ENCODE peak calls at places on chromosomes 5 and 9, in eight cellular contexts. N is OCI-LY7, J is GM23338, B is MM.1S, G is hepatocyte, K is SK-N-SH, S is HCT116, R is PC-3. Q is an unnamed sample.

GRCh38 chr9:37198034-37198718 is 77.8 kb downstream of the ZCCHC7 start:
- DNase-seq in G (no peak), R (no peak), J (no peak), S (no peak), N (no peak), K (no peak), B (no peak), Q (no peak)

GRCh38 chr5:154568597-154568996 is 90.6 kb upstream of the HAND1 start:
- DNase-seq in R (no peak), N (no peak), S (no peak), B (no peak), J (no peak), G (no peak), K (peak), Q (no peak)

GRCh38 chr5:10885026-10885425 is 124.0 kb upstream of the DAP start:
- DNase-seq in G (no peak), R (peak), N (no peak), K (no peak), S (no peak), B (no peak), J (no peak), Q (peak)

GRCh38 chr5:163915481-163915961 is 410.1 kb downstream of the MAT2B start:
- DNase-seq in R (peak), N (peak), J (peak), S (no peak), K (no peak), G (peak), B (peak), Q (no peak)

GRCh38 chr5:134088291-134088690 is 26.2 kb upstream of the TCF7 start:
- DNase-seq in R (no peak), G (no peak), N (no peak), J (no peak), B (no peak), K (no peak), S (no peak), Q (peak)

GRCh38 chr5:35047785-35048404 is at the start of gene AGXT2:
- DNase-seq in K (no peak), G (no peak), B (no peak), J (no peak), S (no peak), R (no peak), N (no peak), Q (no peak)

GRCh38 chr5:95081500-95082355 is 203.2 kb downstream of the MCTP1 start:
- DNase-seq in J (peak), K (no peak), S (no peak), G (peak), B (peak), R (peak), N (no peak), Q (peak)

GRCh38 chr5:169281625-169282024 is 19.3 kb downstream of the SLIT3 start:
- DNase-seq in J (no peak), S (no peak), R (no peak), B (no peak), G (no peak), K (peak), N (no peak), Q (no peak)

GRCh38 chr5:38468978-38469706 is 87.3 kb downstream of the LIFR start:
- DNase-seq in B (no peak), N (no peak), K (no peak), R (no peak), G (no peak), J (no peak), S (no peak), Q (no peak)

GRCh38 chr5:143001764-143002351 is 231.7 kb downstream of the ARHGAP26 start:
- DNase-seq in N (peak), J (peak), S (no peak), G (no peak), R (peak), K (no peak), B (no peak), Q (peak)

GRCh38 chr9:35867538-35867937 is 2.7 kb downstream of the OR13J1 start:
- DNase-seq in J (no peak), K (no peak), R (no peak), S (no peak), G (no peak), N (no peak), B (no peak), Q (no peak)

GRCh38 chr9:128323786-128324185 is 1.1 kb downstream of the COQ4 start:
- DNase-seq in J (no peak), N (no peak), S (no peak), B (no peak), R (no peak), K (no peak), G (no peak), Q (no peak)

GRCh38 chr9:136599811-136600660 is 54.2 kb upstream of the NOTCH1 start:
- DNase-seq in N (no peak), R (no peak), G (no peak), K (no peak), J (no peak), B (no peak), S (no peak), Q (no peak)

GRCh38 chr5:64790210-64790609 is 21.5 kb downstream of the CWC27 start:
- DNase-seq in N (no peak), G (no peak), B (no peak), J (no peak), K (no peak), S (no peak), R (peak), Q (peak)

GRCh38 chr9:89720721-89721660 is 116.2 kb downstream of the GADD45G start:
- DNase-seq in N (no peak), S (no peak), B (no peak), G (peak), R (no peak), K (no peak), J (no peak), Q (no peak)

GRCh38 chr5:140125637-140126036 is at the start of gene IGIP:
- DNase-seq in R (no peak), J (no peak), S (no peak), N (no peak), B (no peak), K (no peak), G (no peak), Q (no peak)

GRCh38 chr5:129541648-129542251 is 81.7 kb downstream of the ADAMTS19 start:
- DNase-seq in G (no peak), B (peak), N (peak), R (peak), J (peak), K (no peak), S (peak), Q (no peak)

GRCh38 chr5:93099902-93100347 is 481.1 kb downstream of the NR2F1-AS1 start:
- DNase-seq in B (no peak), J (no peak), S (no peak), N (no peak), K (no peak), G (no peak), R (peak), Q (peak)

GRCh38 chr9:113343732-113344231 is 3.7 kb upstream of the WDR31 start:
- DNase-seq in B (peak), S (no peak), K (peak), R (no peak), J (no peak), G (peak), N (no peak), Q (peak)

GRCh38 chr5:79935992-79936643 is 54.9 kb downstream of the MTX3 start:
- DNase-seq in B (no peak), R (no peak), G (peak), N (no peak), J (no peak), K (no peak), S (no peak), Q (peak)

GRCh38 chr5:11851402-11851801 is 52.8 kb downstream of the CTNND2 start:
- DNase-seq in R (peak), J (no peak), K (no peak), B (no peak), N (no peak), G (peak), S (no peak), Q (no peak)

GRCh38 chr5:141559481-141559880 is 59.3 kb downstream of the DIAPH1 start:
- DNase-seq in J (no peak), N (no peak), K (no peak), R (peak), G (no peak), S (no peak), B (no peak), Q (peak)

GRCh38 chr9:76646249-76646648 is 118.0 kb upstream of the PCA3 start:
- DNase-seq in S (no peak), N (no peak), B (no peak), R (no peak), K (no peak), J (no peak), G (no peak), Q (peak)

GRCh38 chr5:14809369-14810144 is 62.0 kb downstream of the ANKH start:
- DNase-seq in R (peak), K (no peak), B (peak), S (peak), J (no peak), G (no peak), N (peak), Q (peak)

DNA sequence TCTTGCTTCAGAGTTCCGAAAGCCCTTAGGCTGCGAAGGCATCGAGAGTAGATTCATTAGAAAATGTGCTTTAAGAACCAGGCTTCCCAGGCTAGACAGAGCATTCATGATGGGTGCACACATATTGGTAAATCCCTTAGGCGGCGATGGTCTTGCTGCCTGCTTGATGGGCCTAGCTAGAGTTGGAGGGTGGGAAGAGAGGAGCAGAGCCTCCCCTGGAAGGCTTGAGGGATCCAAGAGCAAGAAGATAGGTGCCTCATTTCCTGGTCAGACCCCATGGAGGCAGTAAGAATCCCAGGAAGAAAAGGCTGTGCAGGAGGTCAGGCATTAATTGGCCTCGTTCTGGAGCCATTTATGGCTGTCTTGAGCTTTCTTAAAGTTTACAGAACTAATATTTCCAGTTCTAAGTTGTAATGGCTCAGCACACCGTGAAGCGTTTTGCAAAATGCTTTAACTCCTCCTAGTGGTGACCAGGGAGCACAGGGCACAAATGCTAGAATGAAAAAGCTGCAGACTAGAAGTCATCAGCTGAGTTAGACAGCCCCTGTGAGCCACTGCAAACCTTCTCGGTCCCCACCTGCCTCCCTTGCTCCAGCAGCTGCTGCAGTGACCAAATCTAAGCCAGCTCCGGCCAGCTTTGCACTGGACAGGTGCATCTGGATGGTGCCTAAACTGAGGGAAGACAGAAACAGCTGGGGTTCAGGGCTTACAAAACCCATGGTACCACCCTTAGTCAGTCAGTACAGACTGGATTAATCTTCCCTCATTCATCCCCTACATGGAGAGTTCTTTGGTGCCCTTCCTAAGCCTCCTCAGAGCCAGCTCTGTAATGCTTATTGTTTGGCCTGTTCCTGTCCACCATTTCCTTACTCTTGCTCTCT is 14.7 kb downstream of the SLC45A2 start:
- DNase-seq in B (peak), R (peak), J (peak), N (peak), K (peak), S (peak), G (peak), Q (peak)
- TF ChIP-seq EZH2phosphoT487 in B (no peak), R (no peak), J (no peak), N (no peak), K (no peak), S (no peak), G (no peak), Q (no peak)

GRCh38 chr5:32249668-32250067 is 63.1 kb downstream of the MTMR12 start:
- DNase-seq in K (no peak), G (peak), B (no peak), N (no peak), R (no peak), S (no peak), J (no peak), Q (no peak)
- TF ChIP-seq EZH2phosphoT487 in K (no peak), G (no peak), B (no peak), N (no peak), R (no peak), S (no peak), J (no peak), Q (no peak)

GRCh38 chr5:128213340-128213739 is 129.8 kb downstream of the SLC12A2 start:
- DNase-seq in S (peak), N (peak), B (peak), J (peak), K (peak), R (peak), G (peak), Q (peak)

GRCh38 chr5:128213833-128214232 is 130.3 kb downstream of the SLC12A2 start:
- DNase-seq in B (no peak), K (no peak), N (no peak), R (peak), S (no peak), J (no peak), G (no peak), Q (no peak)

GRCh38 chr5:128212206-128212788 is 128.7 kb downstream of the SLC12A2 start:
- DNase-seq in J (no peak), K (no peak), N (no peak), S (no peak), R (no peak), B (no peak), G (no peak), Q (no peak)

GRCh38 chr5:128208436-128208835 is 124.9 kb downstream of the SLC12A2 start:
- DNase-seq in N (no peak), K (no peak), S (no peak), G (no peak), B (no peak), J (no peak), R (no peak), Q (no peak)
- TF ChIP-seq EZH2phosphoT487 in N (no peak), K (no peak), S (no peak), G (no peak), B (no peak), J (no peak), R (no peak), Q (no peak)

GRCh38 chr9:126956929-126957686 is 42.5 kb downstream of the RALGPS1 start:
- DNase-seq in G (peak), N (no peak), K (no peak), J (peak), R (peak), B (no peak), S (peak), Q (peak)
- TF ChIP-seq EZH2phosphoT487 in G (no peak), N (no peak), K (no peak), J (no peak), R (no peak), B (no peak), S (no peak), Q (no peak)

DNA sequence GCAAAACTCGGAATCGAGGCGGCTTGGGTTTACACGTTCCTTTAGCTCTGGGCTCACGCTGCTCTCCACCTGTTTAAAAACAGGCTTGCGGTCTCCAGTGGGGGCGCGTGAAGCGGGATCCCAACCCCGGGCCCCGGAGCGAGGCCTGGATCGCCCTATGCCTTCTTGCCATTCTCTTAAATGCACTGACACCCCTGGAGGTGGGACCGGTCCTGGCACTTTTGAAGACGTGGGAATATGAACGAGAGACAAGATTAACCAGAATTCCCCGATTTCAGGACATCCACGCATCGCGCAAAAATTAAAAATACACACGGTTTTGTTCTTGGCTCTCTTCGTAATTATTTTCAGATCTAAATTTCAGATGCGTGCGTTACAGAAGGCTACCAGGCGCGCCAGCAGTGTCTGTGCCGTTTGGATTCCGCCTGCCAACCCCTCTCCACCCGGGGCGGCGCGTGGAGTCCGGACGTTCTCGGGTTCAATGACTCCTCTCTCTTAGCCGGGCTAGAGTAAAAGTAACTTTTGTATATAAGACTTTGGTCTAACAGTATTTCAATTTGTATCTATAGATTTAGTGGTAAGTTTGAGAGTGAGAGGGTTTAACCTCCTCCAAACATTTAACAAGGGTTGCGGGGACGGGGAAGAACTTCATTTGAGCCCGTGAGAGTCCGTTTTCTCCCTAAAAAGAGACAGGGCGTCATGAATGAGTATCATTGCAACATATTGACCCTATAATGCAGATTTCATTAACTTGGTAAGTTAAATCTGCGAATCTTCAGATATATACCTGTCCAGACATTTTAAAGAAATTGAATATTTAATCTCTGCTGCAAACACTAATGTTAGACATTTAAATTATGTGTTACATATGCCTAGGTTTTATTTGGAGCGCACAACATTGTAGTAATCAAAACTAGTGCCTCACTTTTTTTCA is 3.8 kb downstream of the FOXD1 start:
- DNase-seq in B (no peak), G (no peak), R (no peak), K (peak), S (no peak), J (peak), N (no peak), Q (peak)
- TF ChIP-seq EZH2phosphoT487 in B (no peak), G (peak), R (no peak), K (no peak), S (no peak), J (peak), N (no peak), Q (peak)

Q was measured in GM23248.